ENCODE peak calls at places on chromosomes 4 and X, in ten cellular contexts. One of them, this sample, is unnamed.

GRCh38 chrX:75155454-75155829 is 641 bp downstream of the ABCB7 start:
- DNase-seq in GM23248: peak
- DNase-seq in AG08395: no peak
- DNase-seq in T-helper 17 cell: no peak
- DNase-seq in Peyer's patch: no peak
- DNase-seq in ovary: no peak
- DNase-seq in prostate gland: no peak
- DNase-seq in RWPE1: no peak
- DNase-seq in HEK293T: no peak
- DNase-seq in kidney glomerular epithelial cell: no peak
- DNase-seq in this sample: no peak

GRCh38 chrX:110322603-110323002 is 4.7 kb upstream of the AMMECR1 start:
- DNase-seq in kidney glomerular epithelial cell: no peak
- DNase-seq in GM23248: peak
- DNase-seq in RWPE1: no peak
- DNase-seq in Peyer's patch: no peak
- DNase-seq in AG08395: peak
- DNase-seq in ovary: no peak
- DNase-seq in HEK293T: peak
- DNase-seq in prostate gland: no peak
- DNase-seq in T-helper 17 cell: no peak
- DNase-seq in this sample: peak

GRCh38 chr4:30720656-30721352 is 635 bp downstream of the PCDH7 start:
- DNase-seq in Peyer's patch: peak
- DNase-seq in HEK293T: no peak
- DNase-seq in AG08395: no peak
- DNase-seq in prostate gland: no peak
- DNase-seq in RWPE1: peak
- DNase-seq in GM23248: peak
- DNase-seq in kidney glomerular epithelial cell: no peak
- DNase-seq in ovary: peak
- DNase-seq in T-helper 17 cell: no peak
- DNase-seq in this sample: no peak

GRCh38 chr4:55347610-55348228 is 1.7 kb downstream of the SRD5A3 start:
- DNase-seq in T-helper 17 cell: no peak
- DNase-seq in Peyer's patch: no peak
- DNase-seq in HEK293T: no peak
- DNase-seq in prostate gland: no peak
- DNase-seq in GM23248: peak
- DNase-seq in kidney glomerular epithelial cell: no peak
- DNase-seq in RWPE1: no peak
- DNase-seq in ovary: no peak
- DNase-seq in AG08395: no peak
- DNase-seq in this sample: no peak

GRCh38 chr4:26086621-26087068 is 172.6 kb downstream of the SMIM20 start:
- DNase-seq in kidney glomerular epithelial cell: no peak
- DNase-seq in HEK293T: no peak
- DNase-seq in Peyer's patch: no peak
- DNase-seq in ovary: no peak
- DNase-seq in T-helper 17 cell: no peak
- DNase-seq in prostate gland: no peak
- DNase-seq in GM23248: no peak
- DNase-seq in AG08395: no peak
- DNase-seq in RWPE1: no peak
- DNase-seq in this sample: no peak

GRCh38 chr4:168486961-168487820 is 6.9 kb upstream of the DDX60L start:
- DNase-seq in T-helper 17 cell: no peak
- DNase-seq in HEK293T: no peak
- DNase-seq in kidney glomerular epithelial cell: peak
- DNase-seq in GM23248: peak
- DNase-seq in AG08395: peak
- DNase-seq in prostate gland: no peak
- DNase-seq in ovary: no peak
- DNase-seq in RWPE1: peak
- DNase-seq in Peyer's patch: no peak
- DNase-seq in this sample: no peak

GRCh38 chrX:69142688-69143239 is 22.5 kb downstream of the PJA1 start:
- DNase-seq in AG08395: peak
- DNase-seq in RWPE1: no peak
- DNase-seq in T-helper 17 cell: no peak
- DNase-seq in prostate gland: no peak
- DNase-seq in HEK293T: no peak
- DNase-seq in GM23248: no peak
- DNase-seq in ovary: no peak
- DNase-seq in kidney glomerular epithelial cell: no peak
- DNase-seq in Peyer's patch: no peak
- DNase-seq in this sample: no peak

GRCh38 chr4:145619639-145619996 is 433 bp downstream of the MMAA start:
- DNase-seq in AG08395: peak
- DNase-seq in Peyer's patch: peak
- DNase-seq in ovary: peak
- DNase-seq in GM23248: peak
- DNase-seq in T-helper 17 cell: no peak
- DNase-seq in HEK293T: no peak
- DNase-seq in RWPE1: peak
- DNase-seq in kidney glomerular epithelial cell: peak
- DNase-seq in prostate gland: peak
- DNase-seq in this sample: peak

GRCh38 chr4:54277691-54278090 is 48.6 kb downstream of the PDGFRA start:
- DNase-seq in GM23248: peak
- DNase-seq in Peyer's patch: no peak
- DNase-seq in T-helper 17 cell: no peak
- DNase-seq in HEK293T: no peak
- DNase-seq in prostate gland: peak
- DNase-seq in AG08395: peak
- DNase-seq in ovary: no peak
- DNase-seq in kidney glomerular epithelial cell: peak
- DNase-seq in RWPE1: peak
- DNase-seq in this sample: no peak

GRCh38 chr4:186584912-186585311 is 29.5 kb upstream of the MTNR1A start:
- DNase-seq in HEK293T: no peak
- DNase-seq in GM23248: no peak
- DNase-seq in kidney glomerular epithelial cell: no peak
- DNase-seq in ovary: no peak
- DNase-seq in AG08395: no peak
- DNase-seq in T-helper 17 cell: no peak
- DNase-seq in RWPE1: no peak
- DNase-seq in Peyer's patch: no peak
- DNase-seq in prostate gland: no peak
- DNase-seq in this sample: no peak

GRCh38 chrX:39377171-39377570 is 575.9 kb downstream of the MID1IP1 start:
- DNase-seq in T-helper 17 cell: no peak
- DNase-seq in kidney glomerular epithelial cell: no peak
- DNase-seq in prostate gland: no peak
- DNase-seq in GM23248: no peak
- DNase-seq in HEK293T: no peak
- DNase-seq in Peyer's patch: no peak
- DNase-seq in ovary: no peak
- DNase-seq in RWPE1: no peak
- DNase-seq in AG08395: no peak
- DNase-seq in this sample: no peak

GRCh38 chrX:30275498-30275897 is 28.6 kb downstream of the MAGEB1 start:
- DNase-seq in prostate gland: no peak
- DNase-seq in HEK293T: no peak
- DNase-seq in Peyer's patch: no peak
- DNase-seq in AG08395: peak
- DNase-seq in RWPE1: peak
- DNase-seq in T-helper 17 cell: no peak
- DNase-seq in GM23248: peak
- DNase-seq in kidney glomerular epithelial cell: peak
- DNase-seq in ovary: no peak
- DNase-seq in this sample: no peak

GRCh38 chrX:50100188-50100587 is 100.6 kb downstream of the AKAP4 start:
- DNase-seq in prostate gland: no peak
- DNase-seq in Peyer's patch: no peak
- DNase-seq in kidney glomerular epithelial cell: no peak
- DNase-seq in AG08395: peak
- DNase-seq in GM23248: no peak
- DNase-seq in ovary: no peak
- DNase-seq in HEK293T: peak
- DNase-seq in T-helper 17 cell: no peak
- DNase-seq in RWPE1: peak
- DNase-seq in this sample: no peak